ENCODE peak calls at places on chromosomes 2 and 18, in ten cellular contexts. W is skeletal muscle cell; K is lower leg skin; O is NCI-H82; L is HT-29; M is amniotic stem cell; E is CD8-positive, alpha-beta T cell; F is stimulated activated CD4-positive, alpha-beta T cell treated with anti-CD3 and anti-CD28 coated beads, Interleukin-15, amount 100 ng/mL, for 1 hour; S is Panc1; U is smooth muscle cell of the brain vasculature. Z is an unnamed sample.

GRCh38 chr18:75285876-75286275 is 75.3 kb downstream of the TSHZ1 start:
- DNase-seq in W (no peak), K (no peak), O (no peak), L (no peak), M (no peak), E (no peak), F (no peak), S (no peak), U (no peak), Z (no peak)

GRCh38 chr2:5190023-5190422 is 502.2 kb upstream of the SOX11 start:
- DNase-seq in W (no peak), K (no peak), O (no peak), L (no peak), M (no peak), E (no peak), F (no peak), S (no peak), U (no peak), Z (no peak)

GRCh38 chr18:76545433-76546281 is 50.6 kb upstream of the ZNF516 start:
- DNase-seq in W (no peak), K (peak), O (no peak), L (no peak), M (no peak), E (no peak), F (no peak), S (no peak), U (no peak), Z (no peak)

GRCh38 chr2:116747103-116747502 is 1067.4 kb upstream of the DDX18 start:
- DNase-seq in W (no peak), K (no peak), O (peak), L (no peak), M (no peak), E (no peak), F (no peak), S (no peak), U (no peak), Z (no peak)

GRCh38 chr2:102070058-102070642 is 72.4 kb upstream of the IL1R1 start:
- DNase-seq in W (peak), K (peak), O (no peak), L (peak), M (no peak), E (no peak), F (no peak), S (no peak), U (no peak), Z (no peak)

GRCh38 chr2:186910996-186911395 is 62.0 kb upstream of the ZSWIM2 start:
- DNase-seq in W (no peak), K (no peak), O (no peak), L (no peak), M (no peak), E (no peak), F (no peak), S (no peak), U (no peak), Z (no peak)

GRCh38 chr2:96090527-96090926 is 25.8 kb downstream of the ADRA2B start:
- DNase-seq in W (no peak), K (no peak), O (no peak), L (peak), M (no peak), E (no peak), F (no peak), S (no peak), U (no peak), Z (no peak)

GRCh38 chr2:36451512-36451911 is 95.9 kb downstream of the CRIM1 start:
- DNase-seq in W (no peak), K (no peak), O (peak), L (no peak), M (no peak), E (no peak), F (no peak), S (no peak), U (no peak), Z (no peak)

GRCh38 chr2:16638941-16639340 is 26.7 kb downstream of the CYRIA start:
- DNase-seq in W (no peak), K (peak), O (no peak), L (no peak), M (no peak), E (no peak), F (no peak), S (no peak), U (no peak), Z (no peak)

GRCh38 chr2:239201884-239202283 is 198.9 kb downstream of the HDAC4 start:
- DNase-seq in W (no peak), K (no peak), O (no peak), L (no peak), M (no peak), E (no peak), F (no peak), S (no peak), U (no peak), Z (no peak)

GRCh38 chr2:102753563-102754159 is 8.2 kb upstream of the TMEM182 start:
- DNase-seq in W (no peak), K (no peak), O (peak), L (peak), M (peak), E (peak), F (no peak), S (peak), U (no peak), Z (no peak)

GRCh38 chr2:241862093-241862492 is 3.4 kb upstream of the PDCD1 start:
- DNase-seq in W (no peak), K (no peak), O (no peak), L (no peak), M (no peak), E (no peak), F (no peak), S (no peak), U (no peak), Z (no peak)

GRCh38 chr18:79068299-79068945 is 772 bp upstream of the ATP9B start:
- DNase-seq in W (no peak), K (no peak), O (no peak), L (no peak), M (no peak), E (no peak), F (no peak), S (no peak), U (peak), Z (no peak)

GRCh38 chr2:195871326-195871725 is 197.3 kb downstream of the DNAH7 start:
- DNase-seq in W (peak), K (no peak), O (no peak), L (no peak), M (no peak), E (no peak), F (no peak), S (no peak), U (peak), Z (no peak)

GRCh38 chr2:214019229-214019972 is 391.5 kb upstream of the VWC2L start:
- DNase-seq in W (peak), K (no peak), O (no peak), L (peak), M (peak), E (no peak), F (no peak), S (peak), U (peak), Z (no peak)

GRCh38 chr2:109630441-109631425 is 16.6 kb downstream of the SOWAHC start:
- DNase-seq in W (no peak), K (peak), O (no peak), L (no peak), M (no peak), E (no peak), F (no peak), S (no peak), U (no peak), Z (no peak)

GRCh38 chr2:134865388-134865787 is 27.0 kb downstream of the ACMSD start:
- DNase-seq in W (no peak), K (no peak), O (no peak), L (no peak), M (no peak), E (no peak), F (no peak), S (no peak), U (no peak), Z (no peak)

GRCh38 chr2:131034122-131035051 is 58.9 kb downstream of the FAM168B start:
- DNase-seq in W (no peak), K (peak), O (no peak), L (no peak), M (no peak), E (peak), F (no peak), S (no peak), U (no peak), Z (no peak)

GRCh38 chr2:207930747-207931146 is 94.6 kb downstream of the PLEKHM3 start:
- DNase-seq in W (no peak), K (no peak), O (no peak), L (peak), M (no peak), E (no peak), F (no peak), S (no peak), U (no peak), Z (no peak)

GRCh38 chr2:172531309-172531708 is 24.6 kb upstream of the PDK1 start:
- DNase-seq in W (no peak), K (no peak), O (no peak), L (peak), M (no peak), E (no peak), F (no peak), S (no peak), U (no peak), Z (no peak)

GRCh38 chr2:43070039-43070438 is 156.4 kb downstream of the ZFP36L2 start:
- DNase-seq in W (no peak), K (peak), O (no peak), L (peak), M (no peak), E (no peak), F (no peak), S (no peak), U (no peak), Z (no peak)

GRCh38 chr2:12010059-12010458 is 263.6 kb downstream of the LPIN1 start:
- DNase-seq in W (no peak), K (no peak), O (no peak), L (no peak), M (no peak), E (no peak), F (no peak), S (no peak), U (no peak), Z (no peak)

GRCh38 chr2:177169810-177170514 is 42.6 kb upstream of the HNRNPA3 start:
- DNase-seq in W (no peak), K (no peak), O (no peak), L (peak), M (no peak), E (no peak), F (no peak), S (no peak), U (no peak), Z (no peak)

GRCh38 chr2:95060446-95061118 is 35.1 kb downstream of the MAL start:
- DNase-seq in W (no peak), K (peak), O (no peak), L (no peak), M (no peak), E (no peak), F (no peak), S (no peak), U (no peak), Z (peak)

GRCh38 chr2:46471-47345 is at the start of gene FAM110C:
- DNase-seq in W (no peak), K (no peak), O (no peak), L (peak), M (no peak), E (peak), F (no peak), S (no peak), U (no peak), Z (peak)

GRCh38 chr2:230974096-230974913 is 21.6 kb upstream of the SPATA3 start:
- DNase-seq in W (peak), K (peak), O (no peak), L (no peak), M (no peak), E (peak), F (peak), S (no peak), U (no peak), Z (no peak)

GRCh38 chr2:26471766-26472706 is 5.9 kb downstream of the OTOF start:
- DNase-seq in W (no peak), K (no peak), O (peak), L (no peak), M (no peak), E (no peak), F (no peak), S (no peak), U (no peak), Z (no peak)

GRCh38 chr2:146623771-146624170 is 1221.1 kb upstream of the ACVR2A start:
- DNase-seq in W (peak), K (no peak), O (no peak), L (no peak), M (peak), E (no peak), F (no peak), S (no peak), U (no peak), Z (no peak)

GRCh38 chr18:77123313-77124231 is 9.0 kb downstream of the MBP start:
- DNase-seq in W (no peak), K (peak), O (no peak), L (no peak), M (no peak), E (no peak), F (no peak), S (no peak), U (no peak), Z (no peak)

GRCh38 chr18:50619833-50620232 is 59.9 kb downstream of the MAPK4 start:
- DNase-seq in W (no peak), K (no peak), O (no peak), L (no peak), M (no peak), E (no peak), F (no peak), S (no peak), U (no peak), Z (no peak)

GRCh38 chr2:28269019-28269784 is 123.5 kb upstream of the FOSL2 start:
- DNase-seq in W (no peak), K (no peak), O (no peak), L (peak), M (no peak), E (no peak), F (no peak), S (no peak), U (no peak), Z (no peak)

GRCh38 chr18:68399721-68400120 is 315.2 kb downstream of the TMX3 start:
- DNase-seq in W (no peak), K (no peak), O (peak), L (no peak), M (no peak), E (no peak), F (no peak), S (no peak), U (no peak), Z (no peak)

GRCh38 chr18:710418-711300 is 1.8 kb downstream of the ENOSF1 start:
- DNase-seq in W (no peak), K (no peak), O (peak), L (no peak), M (no peak), E (no peak), F (no peak), S (no peak), U (no peak), Z (no peak)

GRCh38 chr2:97931851-97932211 is 63.9 kb downstream of the TMEM131 start:
- DNase-seq in W (no peak), K (no peak), O (no peak), L (no peak), M (no peak), E (no peak), F (no peak), S (no peak), U (no peak), Z (no peak)

GRCh38 chr18:11091746-11092145 is 57.6 kb downstream of the PIEZO2 start:
- DNase-seq in W (no peak), K (no peak), O (no peak), L (no peak), M (no peak), E (no peak), F (no peak), S (no peak), U (no peak), Z (no peak)

GRCh38 chr2:134140251-134140661 is 113.6 kb upstream of the MGAT5 start:
- DNase-seq in W (no peak), K (no peak), O (no peak), L (peak), M (no peak), E (no peak), F (no peak), S (no peak), U (no peak), Z (no peak)